ENCODE peak calls at places on chromosome 5, in five cellular contexts. One of them, this sample, is unnamed.

GRCh38 chr5:159097461-159098284 is 2.0 kb downstream of the EBF1 start:
- DNase-seq in left lung: no peak
- DNase-seq in CD8-positive, alpha-beta memory T cell: no peak
- DNase-seq in gastrocnemius medialis: peak
- DNase-seq in GM23338: peak
- DNase-seq in this sample: no peak

GRCh38 chr5:170330568-170331054 is 33.0 kb upstream of the LCP2 start:
- DNase-seq in GM23338: no peak
- DNase-seq in gastrocnemius medialis: no peak
- DNase-seq in left lung: no peak
- DNase-seq in CD8-positive, alpha-beta memory T cell: peak
- DNase-seq in this sample: no peak

GRCh38 chr5:148733601-148734438 is 79.5 kb upstream of the HTR4 start:
- DNase-seq in GM23338: peak
- DNase-seq in left lung: peak
- DNase-seq in gastrocnemius medialis: peak
- DNase-seq in CD8-positive, alpha-beta memory T cell: peak
- DNase-seq in this sample: peak

GRCh38 chr5:179336871-179337165 is 8.4 kb downstream of the ADAMTS2 start:
- DNase-seq in GM23338: no peak
- DNase-seq in gastrocnemius medialis: no peak
- DNase-seq in left lung: no peak
- DNase-seq in CD8-positive, alpha-beta memory T cell: peak
- DNase-seq in this sample: no peak

GRCh38 chr5:140259509-140259908 is 43.4 kb downstream of the PFDN1 start:
- DNase-seq in GM23338: peak
- DNase-seq in left lung: no peak
- DNase-seq in CD8-positive, alpha-beta memory T cell: no peak
- DNase-seq in gastrocnemius medialis: no peak
- DNase-seq in this sample: no peak

GRCh38 chr5:181186902-181187499 is 18.0 kb downstream of the TRIM7 start:
- DNase-seq in GM23338: peak
- DNase-seq in CD8-positive, alpha-beta memory T cell: no peak
- DNase-seq in gastrocnemius medialis: no peak
- DNase-seq in left lung: no peak
- DNase-seq in this sample: peak

GRCh38 chr5:123156577-123157296 is 67.7 kb downstream of the PRDM6 start:
- DNase-seq in GM23338: no peak
- DNase-seq in CD8-positive, alpha-beta memory T cell: no peak
- DNase-seq in left lung: no peak
- DNase-seq in gastrocnemius medialis: no peak
- DNase-seq in this sample: no peak

GRCh38 chr5:142597546-142598337 is 88.1 kb downstream of the FGF1 start:
- DNase-seq in gastrocnemius medialis: no peak
- DNase-seq in GM23338: peak
- DNase-seq in left lung: no peak
- DNase-seq in CD8-positive, alpha-beta memory T cell: no peak
- DNase-seq in this sample: peak

GRCh38 chr5:69188811-69189161 is 597 bp upstream of the CENPH start:
- DNase-seq in left lung: no peak
- DNase-seq in CD8-positive, alpha-beta memory T cell: no peak
- DNase-seq in gastrocnemius medialis: no peak
- DNase-seq in GM23338: no peak
- DNase-seq in this sample: no peak

GRCh38 chr5:95799181-95799835 is 23.2 kb downstream of the GLRX start:
- DNase-seq in gastrocnemius medialis: no peak
- DNase-seq in GM23338: no peak
- DNase-seq in CD8-positive, alpha-beta memory T cell: no peak
- DNase-seq in left lung: no peak
- DNase-seq in this sample: no peak

GRCh38 chr5:101306391-101307137 is 403.5 kb upstream of the ST8SIA4 start:
- DNase-seq in CD8-positive, alpha-beta memory T cell: no peak
- DNase-seq in left lung: no peak
- DNase-seq in gastrocnemius medialis: no peak
- DNase-seq in GM23338: no peak
- DNase-seq in this sample: no peak

GRCh38 chr5:54651482-54652076 is 134.0 kb downstream of the SNX18 start:
- DNase-seq in GM23338: no peak
- DNase-seq in gastrocnemius medialis: peak
- DNase-seq in CD8-positive, alpha-beta memory T cell: no peak
- DNase-seq in left lung: no peak
- DNase-seq in this sample: peak

GRCh38 chr5:111830333-111830732 is 73.3 kb upstream of the NREP start:
- DNase-seq in GM23338: no peak
- DNase-seq in left lung: no peak
- DNase-seq in CD8-positive, alpha-beta memory T cell: no peak
- DNase-seq in gastrocnemius medialis: no peak
- DNase-seq in this sample: peak

GRCh38 chr5:135434591-135435466 is 12.3 kb downstream of the DCANP1 start:
- DNase-seq in CD8-positive, alpha-beta memory T cell: no peak
- DNase-seq in gastrocnemius medialis: no peak
- DNase-seq in GM23338: no peak
- DNase-seq in left lung: no peak
- DNase-seq in this sample: no peak

GRCh38 chr5:17400724-17401508 is 97.1 kb upstream of the TAF11L2 start:
- DNase-seq in CD8-positive, alpha-beta memory T cell: no peak
- DNase-seq in gastrocnemius medialis: no peak
- DNase-seq in left lung: no peak
- DNase-seq in GM23338: peak
- DNase-seq in this sample: no peak

GRCh38 chr5:65263291-65263690 is 218.4 kb downstream of the ADAMTS6 start:
- DNase-seq in left lung: no peak
- DNase-seq in GM23338: no peak
- DNase-seq in CD8-positive, alpha-beta memory T cell: no peak
- DNase-seq in gastrocnemius medialis: no peak
- DNase-seq in this sample: no peak

GRCh38 chr5:9932770-9933169 is 302.6 kb upstream of the TAS2R1 start:
- DNase-seq in GM23338: peak
- DNase-seq in left lung: no peak
- DNase-seq in gastrocnemius medialis: no peak
- DNase-seq in CD8-positive, alpha-beta memory T cell: no peak
- DNase-seq in this sample: no peak

GRCh38 chr5:14767942-14768837 is 103.4 kb downstream of the ANKH start:
- DNase-seq in left lung: no peak
- DNase-seq in GM23338: no peak
- DNase-seq in gastrocnemius medialis: no peak
- DNase-seq in CD8-positive, alpha-beta memory T cell: no peak
- DNase-seq in this sample: no peak

GRCh38 chr5:57577432-57578175 is 95.0 kb upstream of the ACTBL2 start:
- DNase-seq in left lung: no peak
- DNase-seq in CD8-positive, alpha-beta memory T cell: no peak
- DNase-seq in GM23338: no peak
- DNase-seq in gastrocnemius medialis: no peak
- DNase-seq in this sample: no peak

GRCh38 chr5:2759091-2759490 is 7.6 kb upstream of the IRX2 start:
- DNase-seq in left lung: no peak
- DNase-seq in GM23338: no peak
- DNase-seq in CD8-positive, alpha-beta memory T cell: no peak
- DNase-seq in gastrocnemius medialis: no peak
- DNase-seq in this sample: no peak

GRCh38 chr5:10584714-10585113 is 20.8 kb downstream of the ANKRD33B start:
- DNase-seq in CD8-positive, alpha-beta memory T cell: no peak
- DNase-seq in GM23338: no peak
- DNase-seq in gastrocnemius medialis: no peak
- DNase-seq in left lung: no peak
- DNase-seq in this sample: no peak

GRCh38 chr5:177301503-177302165 is 1.9 kb downstream of the RAB24 start:
- DNase-seq in left lung: peak
- DNase-seq in gastrocnemius medialis: peak
- DNase-seq in GM23338: no peak
- DNase-seq in CD8-positive, alpha-beta memory T cell: no peak
- DNase-seq in this sample: no peak

GRCh38 chr5:9715891-9716335 is 85.8 kb upstream of the TAS2R1 start:
- DNase-seq in left lung: no peak
- DNase-seq in GM23338: peak
- DNase-seq in gastrocnemius medialis: no peak
- DNase-seq in CD8-positive, alpha-beta memory T cell: no peak
- DNase-seq in this sample: no peak

GRCh38 chr5:160230686-160231527 is 1.6 kb downstream of the FABP6 start:
- DNase-seq in left lung: peak
- DNase-seq in gastrocnemius medialis: no peak
- DNase-seq in GM23338: no peak
- DNase-seq in CD8-positive, alpha-beta memory T cell: no peak
- DNase-seq in this sample: no peak

GRCh38 chr5:126523818-126524522 is 71.0 kb downstream of the ALDH7A1 start:
- DNase-seq in gastrocnemius medialis: no peak
- DNase-seq in GM23338: no peak
- DNase-seq in left lung: no peak
- DNase-seq in CD8-positive, alpha-beta memory T cell: no peak
- DNase-seq in this sample: no peak

GRCh38 chr5:154860123-154860522 is 1.7 kb downstream of the CNOT8 start:
- DNase-seq in GM23338: peak
- DNase-seq in gastrocnemius medialis: peak
- DNase-seq in CD8-positive, alpha-beta memory T cell: no peak
- DNase-seq in left lung: peak
- DNase-seq in this sample: peak

DNA sequence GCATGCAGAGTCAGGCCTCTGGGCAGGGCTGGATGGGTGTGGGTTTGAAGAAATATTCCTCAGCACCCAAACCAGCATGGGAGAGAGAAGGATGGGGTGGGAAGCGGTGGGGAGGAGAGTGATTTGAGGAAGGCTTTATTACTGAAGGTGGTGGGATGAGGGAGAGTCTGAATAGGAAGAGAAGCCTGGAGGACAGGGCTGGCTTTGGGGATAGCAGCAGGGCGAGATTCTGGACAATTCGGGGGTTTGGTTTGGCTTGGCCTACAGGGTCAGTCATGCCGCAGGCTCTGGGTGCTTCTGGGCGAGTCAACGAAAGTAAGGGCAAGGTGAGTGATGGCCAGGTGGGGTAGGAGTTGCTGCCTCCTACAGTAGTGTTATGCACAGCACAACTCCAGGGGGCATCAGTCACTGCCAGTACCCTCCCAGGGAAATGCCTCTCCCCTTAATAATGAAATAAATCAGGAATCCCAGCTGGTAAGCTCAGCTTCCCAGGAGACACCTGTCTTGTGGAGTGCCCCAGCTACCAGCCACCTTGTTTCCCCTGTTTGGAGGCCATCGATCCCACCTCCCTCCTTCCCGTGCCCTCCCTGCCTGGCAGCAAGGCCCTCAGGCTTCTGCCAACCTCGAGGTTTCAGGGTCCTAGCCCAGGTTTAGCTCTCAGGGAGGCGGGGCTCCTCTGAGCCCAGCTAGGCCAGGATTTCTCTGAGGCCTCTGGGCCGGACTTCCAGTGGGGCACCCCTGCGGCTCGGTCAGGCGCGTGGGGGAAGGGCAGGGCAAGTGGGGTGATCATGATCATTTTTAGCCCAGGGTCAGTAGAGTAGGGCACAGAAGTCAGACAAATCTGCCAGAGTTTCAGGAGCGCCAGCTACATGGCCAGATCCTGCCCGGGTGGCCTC is 741 bp upstream of the NKX2-5 start:
- DNase-seq in GM23338: peak
- DNase-seq in gastrocnemius medialis: no peak
- DNase-seq in left lung: no peak
- DNase-seq in CD8-positive, alpha-beta memory T cell: no peak
- DNase-seq in this sample: no peak
- H3K27ac ChIP-seq in GM23338: no peak
- H3K27ac ChIP-seq in gastrocnemius medialis: no peak
- H3K27ac ChIP-seq in left lung: no peak
- H3K27ac ChIP-seq in CD8-positive, alpha-beta memory T cell: no peak
- H3K27ac ChIP-seq in this sample: no peak

GRCh38 chr5:92676839-92677197 is 904.2 kb downstream of the NR2F1-AS1 start:
- DNase-seq in left lung: no peak
- DNase-seq in CD8-positive, alpha-beta memory T cell: no peak
- DNase-seq in gastrocnemius medialis: no peak
- DNase-seq in GM23338: no peak
- DNase-seq in this sample: no peak

GRCh38 chr5:92674322-92674721 is 906.7 kb downstream of the NR2F1-AS1 start:
- DNase-seq in gastrocnemius medialis: no peak
- DNase-seq in GM23338: peak
- DNase-seq in CD8-positive, alpha-beta memory T cell: no peak
- DNase-seq in left lung: no peak
- DNase-seq in this sample: no peak

GRCh38 chr5:92676120-92676838 is 904.7 kb downstream of the NR2F1-AS1 start:
- DNase-seq in GM23338: peak
- DNase-seq in gastrocnemius medialis: no peak
- DNase-seq in CD8-positive, alpha-beta memory T cell: no peak
- DNase-seq in left lung: no peak
- DNase-seq in this sample: no peak

GRCh38 chr5:92678576-92679105 is 902.4 kb downstream of the NR2F1-AS1 start:
- DNase-seq in left lung: no peak
- DNase-seq in GM23338: peak
- DNase-seq in CD8-positive, alpha-beta memory T cell: no peak
- DNase-seq in gastrocnemius medialis: no peak
- DNase-seq in this sample: peak
- H3K27ac ChIP-seq in left lung: no peak
- H3K27ac ChIP-seq in GM23338: no peak
- H3K27ac ChIP-seq in CD8-positive, alpha-beta memory T cell: no peak
- H3K27ac ChIP-seq in gastrocnemius medialis: no peak
- H3K27ac ChIP-seq in this sample: no peak

DNA sequence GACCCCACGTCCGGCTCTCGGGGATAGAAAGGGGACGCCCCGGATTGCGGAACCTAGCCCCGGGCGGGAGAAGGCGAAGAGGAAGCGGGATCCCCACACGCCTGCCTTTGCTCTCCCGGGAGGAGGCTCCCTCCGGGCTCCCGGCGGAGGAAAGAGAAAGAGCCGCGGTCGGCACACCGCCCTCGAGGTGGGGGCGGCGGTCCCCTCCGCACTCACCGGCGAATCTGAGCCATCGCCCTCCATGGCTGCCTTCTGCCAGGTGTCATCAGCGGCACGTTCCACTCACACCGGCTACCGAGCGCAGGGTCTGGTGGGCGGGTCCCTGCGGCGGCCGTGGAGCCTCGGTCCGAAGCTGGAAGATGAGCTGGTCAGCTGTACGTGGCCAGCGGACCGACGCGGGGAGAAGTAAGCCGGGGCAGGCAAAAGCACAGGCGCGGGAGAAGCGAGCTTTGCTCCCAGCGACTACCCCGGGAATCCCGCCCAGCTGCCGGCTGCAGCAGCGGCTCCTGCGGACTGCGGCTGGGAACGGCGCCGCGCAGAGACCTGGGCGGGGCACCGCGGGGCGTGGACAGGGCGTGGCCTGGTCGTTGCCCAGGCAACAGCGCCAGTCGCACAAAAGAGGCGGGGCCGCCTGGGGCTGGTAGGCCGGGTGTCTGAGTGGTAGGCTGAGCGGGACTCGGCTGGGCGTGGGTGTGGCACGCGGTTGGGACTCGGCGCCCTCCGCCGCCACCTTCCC is at the start of gene TRIM36:
- DNase-seq in GM23338: peak
- DNase-seq in CD8-positive, alpha-beta memory T cell: peak
- DNase-seq in left lung: peak
- DNase-seq in gastrocnemius medialis: peak
- DNase-seq in this sample: peak
- H3K27ac ChIP-seq in GM23338: peak
- H3K27ac ChIP-seq in CD8-positive, alpha-beta memory T cell: no peak
- H3K27ac ChIP-seq in left lung: peak
- H3K27ac ChIP-seq in gastrocnemius medialis: no peak
- H3K27ac ChIP-seq in this sample: no peak

DNA sequence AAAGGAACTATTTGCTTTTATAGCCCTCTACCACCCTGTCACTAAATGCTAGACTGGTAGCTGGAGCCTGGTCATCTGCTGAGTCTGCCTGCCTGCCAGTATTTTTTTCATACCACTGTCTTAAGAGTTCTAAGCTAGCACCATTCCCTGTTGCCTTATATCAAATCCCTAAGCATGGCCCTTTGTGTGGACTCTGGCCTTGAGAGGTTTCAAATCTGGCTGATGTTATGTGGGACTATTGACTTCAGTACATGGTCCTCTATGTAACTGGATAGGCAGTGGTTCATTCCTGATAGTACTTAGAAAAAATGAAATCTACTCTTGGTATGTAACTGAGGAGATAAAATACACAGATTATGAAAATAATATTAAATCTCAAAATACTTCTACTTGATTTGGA is 103.5 kb downstream of the PLCXD3 start:
- DNase-seq in left lung: no peak
- DNase-seq in GM23338: no peak
- DNase-seq in CD8-positive, alpha-beta memory T cell: no peak
- DNase-seq in gastrocnemius medialis: no peak
- DNase-seq in this sample: no peak
- H3K27ac ChIP-seq in left lung: no peak
- H3K27ac ChIP-seq in GM23338: no peak
- H3K27ac ChIP-seq in CD8-positive, alpha-beta memory T cell: no peak
- H3K27ac ChIP-seq in gastrocnemius medialis: no peak
- H3K27ac ChIP-seq in this sample: no peak